ENCODE peak calls at places on chromosomes 5 and 9, in four cellular contexts. One of them, this sample, is unnamed.

GRCh38 chr9:126633881-126634558 is 20.3 kb downstream of the LMX1B start:
- DNase-seq in GM23248: no peak
- DNase-seq in upper lobe of right lung: no peak
- DNase-seq in suprapubic skin: no peak
- DNase-seq in this sample: no peak

GRCh38 chr9:77512876-77513275 is 135.2 kb downstream of the GNA14 start:
- DNase-seq in GM23248: no peak
- DNase-seq in suprapubic skin: no peak
- DNase-seq in upper lobe of right lung: no peak
- DNase-seq in this sample: peak; percentile 52

GRCh38 chr5:142109356-142110045 is 922 bp downstream of the NDFIP1 start:
- DNase-seq in upper lobe of right lung: no peak
- DNase-seq in suprapubic skin: no peak
- DNase-seq in GM23248: peak; percentile 62
- DNase-seq in this sample: peak; percentile 2

GRCh38 chr5:92237896-92238295 is 854.8 kb upstream of the ARRDC3 start:
- DNase-seq in GM23248: no peak
- DNase-seq in suprapubic skin: no peak
- DNase-seq in upper lobe of right lung: no peak
- DNase-seq in this sample: peak; percentile 1

GRCh38 chr5:117302473-117302872 is 727.9 kb upstream of the SEMA6A start:
- DNase-seq in GM23248: no peak
- DNase-seq in upper lobe of right lung: no peak
- DNase-seq in suprapubic skin: no peak
- DNase-seq in this sample: no peak

GRCh38 chr9:10443805-10444204 is 169.0 kb downstream of the PTPRD start:
- DNase-seq in upper lobe of right lung: no peak
- DNase-seq in GM23248: no peak
- DNase-seq in suprapubic skin: no peak
- DNase-seq in this sample: peak; percentile 19

GRCh38 chr5:115460476-115460875 is 84.1 kb downstream of the FEM1C start:
- DNase-seq in upper lobe of right lung: peak; percentile 93
- DNase-seq in GM23248: peak; percentile 91
- DNase-seq in suprapubic skin: no peak
- DNase-seq in this sample: peak; percentile 95

GRCh38 chr5:39130716-39131115 is 56.5 kb upstream of the RICTOR start:
- DNase-seq in GM23248: no peak
- DNase-seq in suprapubic skin: no peak
- DNase-seq in upper lobe of right lung: no peak
- DNase-seq in this sample: peak; percentile 34

GRCh38 chr5:123429993-123430392 is 6.8 kb upstream of the CEP120 start:
- DNase-seq in GM23248: peak; percentile 96
- DNase-seq in suprapubic skin: no peak
- DNase-seq in upper lobe of right lung: no peak
- DNase-seq in this sample: peak; percentile 86

GRCh38 chr5:155402927-155403645 is 389.5 kb downstream of the KIF4B start:
- DNase-seq in GM23248: no peak
- DNase-seq in suprapubic skin: no peak
- DNase-seq in upper lobe of right lung: no peak
- DNase-seq in this sample: no peak

GRCh38 chr5:171342362-171343111 is 33.5 kb downstream of the TLX3 start:
- DNase-seq in GM23248: peak; percentile 84
- DNase-seq in upper lobe of right lung: no peak
- DNase-seq in suprapubic skin: no peak
- DNase-seq in this sample: peak; percentile 85

GRCh38 chr9:122144836-122145235 is 14.7 kb downstream of the NDUFA8 start:
- DNase-seq in upper lobe of right lung: no peak
- DNase-seq in GM23248: peak; percentile 33
- DNase-seq in suprapubic skin: no peak
- DNase-seq in this sample: peak; percentile 15

GRCh38 chr5:141992349-141992963 is 20.4 kb downstream of the GNPDA1 start:
- DNase-seq in suprapubic skin: peak; percentile 82
- DNase-seq in GM23248: peak; percentile 64
- DNase-seq in upper lobe of right lung: no peak
- DNase-seq in this sample: peak; percentile 80

GRCh38 chr5:143484604-143485003 is 81.1 kb upstream of the NR3C1 start:
- DNase-seq in upper lobe of right lung: no peak
- DNase-seq in suprapubic skin: no peak
- DNase-seq in GM23248: no peak
- DNase-seq in this sample: no peak

GRCh38 chr9:9920425-9920824 is 692.4 kb downstream of the PTPRD start:
- DNase-seq in suprapubic skin: no peak
- DNase-seq in upper lobe of right lung: no peak
- DNase-seq in GM23248: no peak
- DNase-seq in this sample: no peak

GRCh38 chr5:117084052-117084451 is 509.4 kb upstream of the SEMA6A start:
- DNase-seq in suprapubic skin: no peak
- DNase-seq in upper lobe of right lung: no peak
- DNase-seq in GM23248: no peak
- DNase-seq in this sample: no peak

GRCh38 chr5:33023649-33024048 is 312.5 kb downstream of the NPR3 start:
- DNase-seq in upper lobe of right lung: no peak
- DNase-seq in GM23248: no peak
- DNase-seq in suprapubic skin: no peak
- DNase-seq in this sample: no peak

GRCh38 chr9:111909444-111909843 is 12.8 kb downstream of the UGCG start:
- DNase-seq in GM23248: no peak
- DNase-seq in upper lobe of right lung: no peak
- DNase-seq in suprapubic skin: no peak
- DNase-seq in this sample: no peak

GRCh38 chr9:6680797-6681146 is 35.2 kb upstream of the GLDC start:
- DNase-seq in suprapubic skin: no peak
- DNase-seq in upper lobe of right lung: peak; percentile 90
- DNase-seq in GM23248: peak; percentile 61
- DNase-seq in this sample: peak; percentile 40

GRCh38 chr5:157253547-157253946 is 12.4 kb upstream of the CYFIP2 start:
- DNase-seq in GM23248: peak; percentile 80
- DNase-seq in suprapubic skin: no peak
- DNase-seq in upper lobe of right lung: no peak
- DNase-seq in this sample: peak; percentile 93

GRCh38 chr9:121294181-121294743 is 26.3 kb downstream of the GSN start:
- DNase-seq in GM23248: no peak
- DNase-seq in suprapubic skin: peak; percentile 70
- DNase-seq in upper lobe of right lung: no peak
- DNase-seq in this sample: no peak

DNA sequence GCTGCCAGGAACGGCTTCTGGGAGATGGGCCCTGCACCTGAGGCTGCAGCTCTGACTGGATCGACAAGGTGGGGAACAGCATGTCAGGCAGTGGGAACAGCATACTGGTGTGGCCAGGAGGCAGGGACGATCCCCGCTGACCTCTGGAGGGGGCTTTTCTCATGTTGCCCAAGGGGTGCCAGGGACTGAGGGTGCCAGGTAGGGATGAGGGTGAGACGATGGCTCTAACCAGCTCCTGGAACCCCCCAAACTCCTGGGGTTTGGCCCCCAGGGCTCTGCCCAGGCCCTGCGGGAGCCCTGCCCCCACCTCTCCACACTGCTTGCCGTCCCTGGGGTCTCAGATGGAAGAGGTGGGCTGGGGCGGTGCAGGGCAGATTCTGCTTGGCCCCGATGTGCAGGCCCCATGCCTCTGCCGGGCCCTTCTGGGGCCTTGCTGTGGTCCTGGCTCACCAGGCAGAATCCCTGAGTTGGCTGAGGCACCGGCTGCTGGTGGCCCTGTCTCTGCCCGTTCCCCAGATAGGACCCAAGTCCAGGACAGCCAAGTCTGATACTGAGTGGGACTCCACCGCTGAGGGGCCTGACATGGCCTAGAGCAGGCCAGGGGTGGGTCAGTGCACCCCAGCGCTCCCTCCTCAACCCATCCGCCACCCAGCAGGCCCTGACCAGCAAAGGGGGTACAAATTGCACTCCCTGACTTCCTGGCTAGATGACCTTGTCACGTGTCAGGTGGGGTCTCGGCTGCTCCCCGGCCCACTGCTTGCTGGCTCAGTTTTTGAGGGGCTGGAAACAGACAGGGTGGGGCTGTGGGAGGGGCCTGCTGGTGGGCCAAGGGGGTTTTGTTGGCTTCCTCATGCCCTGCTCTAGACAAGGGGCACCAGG is 28.4 kb upstream of the RNF130 start:
- DNase-seq in suprapubic skin: no peak
- DNase-seq in upper lobe of right lung: no peak
- DNase-seq in GM23248: no peak
- DNase-seq in this sample: no peak
- H3K4me3 ChIP-seq in suprapubic skin: no peak overlapping the region
- H3K4me3 ChIP-seq in upper lobe of right lung: no peak overlapping the region
- H3K4me3 ChIP-seq in GM23248: no peak overlapping the region
- H3K4me3 ChIP-seq in this sample: no peak overlapping the region

GRCh38 chr9:124409410-124409809 is 5.8 kb downstream of the PSMB7 start:
- DNase-seq in upper lobe of right lung: no peak
- DNase-seq in GM23248: no peak
- DNase-seq in suprapubic skin: no peak
- DNase-seq in this sample: no peak
- H3K4me3 ChIP-seq in upper lobe of right lung: no peak overlapping the region
- H3K4me3 ChIP-seq in GM23248: no peak overlapping the region
- H3K4me3 ChIP-seq in suprapubic skin: no peak overlapping the region
- H3K4me3 ChIP-seq in this sample: no peak overlapping the region

GRCh38 chr9:124478014-124478753 is 27.9 kb downstream of the ADGRD2 start:
- DNase-seq in suprapubic skin: no peak
- DNase-seq in upper lobe of right lung: no peak
- DNase-seq in GM23248: no peak
- DNase-seq in this sample: no peak
- H3K4me3 ChIP-seq in suprapubic skin: peak overlapping the region; percentile 31
- H3K4me3 ChIP-seq in upper lobe of right lung: no peak overlapping the region
- H3K4me3 ChIP-seq in GM23248: no peak overlapping the region
- H3K4me3 ChIP-seq in this sample: no peak overlapping the region

GRCh38 chr5:132462856-132463745 is 27.5 kb downstream of the IRF1 start:
- DNase-seq in upper lobe of right lung: peak; percentile 35
- DNase-seq in GM23248: no peak
- DNase-seq in suprapubic skin: no peak
- DNase-seq in this sample: no peak

GRCh38 chr5:132465095-132465707 is 25.4 kb downstream of the IRF1 start:
- DNase-seq in suprapubic skin: no peak
- DNase-seq in upper lobe of right lung: peak; percentile 54
- DNase-seq in GM23248: peak; percentile 36
- DNase-seq in this sample: no peak

GRCh38 chr5:132463808-132464154 is 26.8 kb downstream of the IRF1 start:
- DNase-seq in upper lobe of right lung: no peak
- DNase-seq in GM23248: no peak
- DNase-seq in suprapubic skin: no peak
- DNase-seq in this sample: no peak

GRCh38 chr5:132466453-132467291 is 23.9 kb downstream of the IRF1 start:
- DNase-seq in upper lobe of right lung: peak; percentile 78
- DNase-seq in suprapubic skin: peak; percentile 0
- DNase-seq in GM23248: no peak
- DNase-seq in this sample: no peak

GRCh38 chr5:132464155-132464939 is 26.2 kb downstream of the IRF1 start:
- DNase-seq in upper lobe of right lung: no peak
- DNase-seq in suprapubic skin: no peak
- DNase-seq in GM23248: peak; percentile 57
- DNase-seq in this sample: no peak
- H3K4me3 ChIP-seq in upper lobe of right lung: peak overlapping the region; percentile 25
- H3K4me3 ChIP-seq in suprapubic skin: peak overlapping the region; percentile 35
- H3K4me3 ChIP-seq in GM23248: peak overlapping the region; percentile 50
- H3K4me3 ChIP-seq in this sample: no peak overlapping the region

GRCh38 chr9:107548298-107549142 is 59.0 kb upstream of the KLF4 start:
- DNase-seq in upper lobe of right lung: no peak
- DNase-seq in GM23248: peak; percentile 97
- DNase-seq in suprapubic skin: peak; percentile 80
- DNase-seq in this sample: peak; percentile 89
- H3K4me3 ChIP-seq in upper lobe of right lung: no peak overlapping the region
- H3K4me3 ChIP-seq in GM23248: peak overlapping the region; percentile 60
- H3K4me3 ChIP-seq in suprapubic skin: peak overlapping the region; percentile 16
- H3K4me3 ChIP-seq in this sample: peak overlapping the region; percentile 45

DNA sequence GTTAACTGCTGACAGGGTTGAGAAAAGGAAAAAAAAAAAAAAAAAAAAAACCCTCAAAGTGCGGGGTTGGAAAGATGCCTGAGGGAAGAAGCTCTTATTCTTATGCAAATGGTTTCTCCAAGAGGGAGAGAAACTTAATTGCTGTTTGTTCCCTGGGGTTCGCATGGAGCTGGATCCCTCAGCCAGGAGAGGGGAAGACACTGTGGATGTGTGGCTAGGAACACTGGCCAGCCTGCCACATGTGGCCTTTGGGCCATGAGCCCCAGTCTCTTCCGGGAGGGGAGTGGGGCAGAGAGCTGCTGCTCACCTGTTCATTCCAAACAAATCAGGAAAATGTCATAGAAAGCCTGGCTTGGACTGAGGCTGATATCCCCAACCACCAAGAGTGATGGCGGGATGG is 9.4 kb upstream of the SCGB3A2 start:
- DNase-seq in suprapubic skin: no peak
- DNase-seq in GM23248: no peak
- DNase-seq in upper lobe of right lung: no peak
- DNase-seq in this sample: no peak
- H3K4me3 ChIP-seq in suprapubic skin: no peak overlapping the region
- H3K4me3 ChIP-seq in GM23248: no peak overlapping the region
- H3K4me3 ChIP-seq in upper lobe of right lung: no peak overlapping the region
- H3K4me3 ChIP-seq in this sample: no peak overlapping the region